ENCODE peak calls at places on chromosomes 16 and 17, in nine cellular contexts. M, W, C, Q, D, L, S, X and A are unnamed samples.

GRCh38 chr17:81097943-81098308 is 63.0 kb downstream of the BAIAP2 start:
- DNase-seq in M (no peak), W (no peak), C (peak; percentile 14), Q (no peak), D (no peak), L (no peak), S (peak; percentile 36), X (no peak), A (no peak)

GRCh38 chr16:19463468-19464315 is 46.0 kb downstream of the TMC5 start:
- DNase-seq in M (no peak), W (no peak), C (no peak), Q (peak; percentile 39), D (no peak), L (peak; percentile 42), S (no peak), X (no peak), A (no peak)

GRCh38 chr16:66360624-66361324 is 5.7 kb upstream of the CDH5 start:
- DNase-seq in M (no peak), W (no peak), C (no peak), Q (no peak), D (no peak), L (no peak), S (peak; percentile 70), X (no peak), A (no peak)

GRCh38 chr17:48628641-48629410 is 2.7 kb upstream of the HOXB9 start:
- DNase-seq in M (no peak), W (peak; percentile 26), C (no peak), Q (no peak), D (no peak), L (no peak), S (no peak), X (no peak), A (no peak)

GRCh38 chr16:30527635-30528178 is 1.3 kb upstream of the ZNF768 start:
- DNase-seq in M (no peak), W (no peak), C (no peak), Q (peak; percentile 36), D (no peak), L (no peak), S (no peak), X (no peak), A (no peak)

GRCh38 chr17:72514888-72515287 is 394.1 kb downstream of the SOX9 start:
- DNase-seq in M (no peak), W (no peak), C (peak; percentile 80), Q (no peak), D (peak; percentile 77), L (no peak), S (peak; percentile 37), X (no peak), A (no peak)

GRCh38 chr17:67221062-67221998 is 23.7 kb downstream of the HELZ start:
- DNase-seq in M (peak; percentile 15), W (no peak), C (peak; percentile 76), Q (no peak), D (no peak), L (no peak), S (peak; percentile 42), X (no peak), A (peak; percentile 25)

GRCh38 chr16:85007815-85008214 is 3.5 kb downstream of the ZDHHC7 start:
- DNase-seq in M (no peak), W (peak; percentile 31), C (no peak), Q (no peak), D (no peak), L (no peak), S (no peak), X (no peak), A (no peak)

GRCh38 chr16:89826531-89827382 is 1.5 kb upstream of the SPIRE2 start:
- DNase-seq in M (no peak), W (no peak), C (no peak), Q (peak; percentile 52), D (peak; percentile 39), L (no peak), S (no peak), X (no peak), A (no peak)

GRCh38 chr17:61380836-61381525 is 18.7 kb upstream of the TBX2 start:
- DNase-seq in M (no peak), W (peak; percentile 58), C (no peak), Q (no peak), D (no peak), L (no peak), S (no peak), X (no peak), A (no peak)

GRCh38 chr16:88821168-88821850 is 9.6 kb upstream of the APRT start:
- DNase-seq in M (no peak), W (no peak), C (no peak), Q (no peak), D (no peak), L (no peak), S (no peak), X (no peak), A (no peak)

GRCh38 chr16:12775689-12776236 is 27.9 kb downstream of the CPPED1 start:
- DNase-seq in M (no peak), W (no peak), C (no peak), Q (no peak), D (no peak), L (no peak), S (no peak), X (no peak), A (no peak)

GRCh38 chr17:54982399-54982798 is 13.8 kb downstream of the STXBP4 start:
- DNase-seq in M (no peak), W (no peak), C (peak; percentile 97), Q (no peak), D (no peak), L (no peak), S (no peak), X (no peak), A (no peak)

GRCh38 chr17:71316498-71316897 is 804.3 kb upstream of the SOX9 start:
- DNase-seq in M (no peak), W (no peak), C (no peak), Q (no peak), D (no peak), L (no peak), S (no peak), X (no peak), A (no peak)

GRCh38 chr16:77183137-77183536 is 7.9 kb upstream of the MON1B start:
- DNase-seq in M (no peak), W (no peak), C (peak; percentile 28), Q (no peak), D (no peak), L (no peak), S (no peak), X (no peak), A (no peak)

GRCh38 chr17:74337834-74338500 is 11.9 kb downstream of the KIF19 start:
- DNase-seq in M (no peak), W (no peak), C (no peak), Q (no peak), D (no peak), L (no peak), S (no peak), X (no peak), A (no peak)

GRCh38 chr17:48427598-48427997 is 2.4 kb downstream of the SKAP1 start:
- DNase-seq in M (peak; percentile 58), W (no peak), C (no peak), Q (no peak), D (no peak), L (no peak), S (no peak), X (no peak), A (no peak)

GRCh38 chr17:78484300-78485159 is 92.7 kb downstream of the DNAH17 start:
- DNase-seq in M (peak; percentile 52), W (no peak), C (peak; percentile 18), Q (peak; percentile 31), D (no peak), L (no peak), S (no peak), X (no peak), A (no peak)

GRCh38 chr16:9136596-9136995 is 45.2 kb downstream of the HAPSTR1 start:
- DNase-seq in M (no peak), W (peak; percentile 37), C (no peak), Q (no peak), D (no peak), L (no peak), S (no peak), X (no peak), A (peak; percentile 3)

GRCh38 chr16:9092282-9092962 is 978 bp downstream of the HAPSTR1 start:
- DNase-seq in M (peak; percentile 52), W (peak; percentile 83), C (no peak), Q (peak; percentile 47), D (peak; percentile 82), L (peak; percentile 23), S (peak; percentile 62), X (no peak), A (peak; percentile 31)

GRCh38 chr16:26453215-26453614 is 613.5 kb upstream of the C16orf82 start:
- DNase-seq in M (no peak), W (no peak), C (peak; percentile 0), Q (no peak), D (no peak), L (no peak), S (no peak), X (no peak), A (no peak)